ENCODE peak calls at places on chromosome 17, in ten cellular contexts. B, E, W, K, Q, M, U, O, H and D are unnamed samples.

GRCh38 chr17:76791053-76791980 is 53.4 kb downstream of the MFSD11 start:
- DNase-seq in H (peak; percentile 77), E (peak; percentile 86), K (peak; percentile 29), O (no peak), U (peak; percentile 26), M (peak; percentile 53), Q (no peak), W (peak; percentile 83), B (no peak), D (peak; percentile 75)

GRCh38 chr17:20154601-20155000 is 145.4 kb downstream of the SPECC1 start:
- DNase-seq in B (no peak), K (no peak), H (no peak), O (no peak), Q (no peak), M (no peak), E (no peak), U (no peak), W (no peak), D (no peak)

GRCh38 chr17:76078859-76079576 is at the start of gene ZACN:
- DNase-seq in H (no peak), W (no peak), U (no peak), Q (no peak), B (no peak), M (no peak), K (no peak), E (no peak), O (no peak), D (no peak)

GRCh38 chr17:7897773-7898172 is 9.2 kb downstream of the CHD3 start:
- DNase-seq in M (peak; percentile 51), Q (no peak), E (peak; percentile 69), U (peak; percentile 55), W (peak; percentile 21), O (no peak), K (peak; percentile 82), B (no peak), H (peak; percentile 60), D (no peak)

GRCh38 chr17:28481081-28481571 is 7.7 kb downstream of the SLC13A2 start:
- DNase-seq in M (no peak), H (no peak), Q (no peak), W (no peak), U (no peak), O (no peak), E (no peak), K (no peak), B (no peak), D (no peak)

GRCh38 chr17:14593956-14594355 is 293.1 kb downstream of the HS3ST3B1 start:
- DNase-seq in H (no peak), O (no peak), Q (no peak), K (no peak), E (no peak), B (no peak), W (no peak), U (no peak), M (no peak), D (no peak)

GRCh38 chr17:45050680-45051059 is 762 bp downstream of the DCAKD start:
- DNase-seq in B (no peak), E (peak; percentile 58), Q (peak; percentile 45), M (peak; percentile 44), H (no peak), O (peak; percentile 4), U (peak; percentile 48), K (no peak), W (no peak), D (no peak)

GRCh38 chr17:44960654-44961053 is 7.4 kb downstream of the C1QL1 start:
- DNase-seq in B (no peak), M (no peak), U (no peak), E (no peak), W (peak; percentile 36), H (no peak), Q (no peak), K (no peak), O (peak; percentile 72), D (no peak)

DNA sequence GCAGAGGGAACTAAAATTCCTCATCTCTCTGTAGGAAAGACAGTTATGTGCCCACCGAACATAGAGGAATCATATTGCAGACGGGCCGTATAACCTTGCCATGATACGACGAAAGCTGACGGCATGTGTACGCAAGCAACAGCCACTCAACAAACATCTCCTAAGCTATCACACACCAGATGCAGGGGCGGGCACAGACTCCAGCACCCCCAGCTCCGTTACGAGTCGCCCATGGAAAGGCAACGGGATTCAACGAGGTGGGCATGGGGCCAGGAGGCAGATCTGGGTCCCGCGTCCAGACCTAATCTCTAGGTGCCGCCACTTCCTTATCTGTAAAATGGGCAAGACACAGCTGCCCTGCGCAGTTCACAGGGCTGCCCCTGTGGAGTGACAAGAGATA is 35.6 kb downstream of the ABR start:
- DNase-seq in O (no peak), M (no peak), E (no peak), Q (no peak), K (no peak), B (no peak), U (no peak), H (no peak), W (no peak), D (no peak)
- H3K27ac ChIP-seq in O (no peak overlapping the region), M (no peak overlapping the region), E (no peak overlapping the region), Q (no peak overlapping the region), K (no peak overlapping the region), B (no peak overlapping the region), U (peak overlapping the region; percentile 48), H (no peak overlapping the region), W (no peak overlapping the region), D (no peak overlapping the region)

DNA sequence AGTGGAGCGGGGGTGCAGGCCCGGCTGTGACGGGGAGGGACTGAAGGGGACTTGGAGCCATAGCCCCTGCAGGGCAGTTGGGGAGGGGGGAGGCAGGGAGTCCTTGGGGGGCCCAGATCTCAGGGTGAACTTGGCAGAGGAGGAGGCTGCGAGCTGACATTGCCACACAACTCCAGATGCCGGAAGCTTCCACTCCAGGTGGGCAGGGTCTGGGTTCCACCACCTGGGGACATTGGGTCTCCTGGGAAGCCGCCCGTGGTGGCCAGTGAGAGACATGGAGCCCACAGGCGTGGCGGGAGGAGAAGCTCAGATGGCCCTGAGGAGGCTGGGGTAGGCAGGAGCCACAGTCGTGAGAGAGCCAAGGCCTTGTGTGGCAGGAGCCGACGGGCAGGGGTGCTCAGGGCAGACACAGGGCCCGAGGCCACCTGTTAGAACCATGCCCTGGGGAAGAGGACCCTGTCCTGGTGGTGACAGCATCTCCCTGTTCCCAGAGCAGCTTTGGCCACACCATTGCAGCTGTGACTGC is 18.2 kb upstream of the GAA start:
- DNase-seq in Q (no peak), O (no peak), B (no peak), E (no peak), W (no peak), H (no peak), M (no peak), U (no peak), K (no peak), D (no peak)
- TF ChIP-seq EZH2 in Q (no peak), O (no peak), B (no peak), E (no peak), W (no peak), H (no peak), M (no peak), U (no peak), K (no peak), D (no peak)

DNA sequence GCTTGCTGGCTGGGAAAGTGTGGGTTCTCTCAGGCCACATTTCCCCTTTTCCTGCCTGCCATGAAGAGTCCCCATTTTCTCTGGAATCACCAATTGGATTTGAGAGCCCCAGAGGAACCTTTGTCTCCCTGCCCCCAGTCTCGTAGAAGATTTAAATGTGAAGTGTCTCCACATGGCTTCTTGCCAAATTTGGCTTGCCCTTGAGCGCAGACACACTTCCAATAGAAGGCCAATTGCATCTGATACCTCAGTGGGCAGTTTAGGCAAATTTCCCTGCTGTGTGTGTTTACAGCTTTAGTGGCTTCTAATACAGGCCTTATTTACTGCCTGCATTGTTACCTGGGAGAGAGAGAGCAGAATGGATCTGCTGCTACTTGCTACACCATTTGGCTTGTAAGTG is 29.7 kb downstream of the CDK5R1 start:
- DNase-seq in B (no peak), O (no peak), U (no peak), W (no peak), H (no peak), E (no peak), Q (no peak), K (no peak), M (no peak), D (no peak)
- H3K27ac ChIP-seq in B (no peak overlapping the region), O (no peak overlapping the region), U (no peak overlapping the region), W (no peak overlapping the region), H (no peak overlapping the region), E (no peak overlapping the region), Q (no peak overlapping the region), K (no peak overlapping the region), M (no peak overlapping the region), D (no peak overlapping the region)

GRCh38 chr17:50093246-50093645 is 1.9 kb upstream of the PDK2 start:
- DNase-seq in Q (no peak), O (no peak), H (no peak), K (no peak), W (peak; percentile 30), M (no peak), E (no peak), B (no peak), U (no peak), D (no peak)

GRCh38 chr17:50088952-50089825 is 6.0 kb upstream of the PDK2 start:
- DNase-seq in B (no peak), H (no peak), M (no peak), K (no peak), Q (no peak), O (no peak), U (no peak), W (no peak), E (no peak), D (no peak)

GRCh38 chr17:50090071-50090470 is 5.1 kb upstream of the PDK2 start:
- DNase-seq in E (no peak), M (no peak), B (no peak), Q (no peak), H (no peak), U (no peak), W (no peak), O (no peak), K (no peak), D (no peak)

GRCh38 chr17:50093807-50094206 is 1.3 kb upstream of the PDK2 start:
- DNase-seq in W (no peak), K (no peak), M (no peak), E (no peak), Q (no peak), H (no peak), U (no peak), B (no peak), O (no peak), D (no peak)

DNA sequence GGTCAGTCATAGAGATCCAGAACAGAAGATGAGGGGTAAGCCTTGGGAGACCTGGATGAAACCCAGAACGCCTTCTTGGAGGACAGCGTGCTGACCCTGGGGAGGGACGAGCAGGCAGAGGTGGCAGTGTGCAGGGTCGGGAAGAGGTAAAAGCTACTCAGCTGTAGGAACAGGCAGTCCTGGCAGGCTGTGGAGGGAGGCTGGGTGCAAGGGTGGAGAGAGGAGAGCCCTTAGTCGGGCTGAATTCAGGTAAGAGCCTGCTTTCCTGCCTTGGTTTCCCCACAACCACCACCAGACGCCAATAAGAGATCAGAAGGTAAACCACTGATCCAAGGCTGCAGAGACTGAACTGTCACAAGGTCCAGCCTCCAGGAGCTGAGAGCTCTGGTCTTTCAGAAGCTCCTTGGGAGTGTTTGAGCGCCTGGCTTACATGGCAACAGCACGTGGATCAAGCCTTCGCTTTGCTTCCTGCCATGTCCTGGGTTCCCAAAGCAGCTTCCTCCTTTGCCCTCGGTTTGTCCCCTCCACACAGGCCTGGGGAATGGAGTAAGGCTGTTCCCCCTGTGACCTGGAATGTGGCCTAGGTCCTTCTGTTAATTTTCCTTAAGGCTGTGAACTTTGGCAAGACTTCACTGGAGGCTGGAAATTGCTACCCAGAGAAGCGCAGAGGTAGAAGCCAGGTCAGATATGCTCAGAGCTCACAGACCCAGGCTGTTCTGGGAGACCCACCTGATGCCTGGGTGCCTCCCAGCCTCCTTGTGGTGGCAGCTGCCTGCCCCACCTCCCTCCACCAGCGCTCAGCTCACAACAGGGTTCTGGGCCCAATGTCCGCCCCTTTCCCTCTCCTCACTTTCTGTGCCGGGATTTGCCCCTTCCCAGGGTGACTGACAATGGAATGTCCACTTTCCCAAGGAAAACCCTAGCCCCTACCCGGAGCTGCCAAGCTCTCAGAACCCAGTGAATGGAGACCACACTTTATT is 3.9 kb upstream of the PDK2 start:
- DNase-seq in Q (no peak), U (no peak), M (no peak), O (no peak), W (no peak), H (no peak), B (no peak), E (no peak), K (no peak), D (no peak)
- TF ChIP-seq EZH2 in Q (no peak), U (no peak), M (no peak), O (no peak), W (no peak), H (no peak), B (no peak), E (no peak), K (no peak), D (no peak)